ENCODE peak calls at places on chromosomes 6 and 20, in ten cellular contexts. Z is GM19239, P is GOT3, L is uterus, X is M059J, K is coronary artery, M is spleen, E is Right ventricle myocardium superior, F is NB4, N is lower leg skin. I is an unnamed sample.

GRCh38 chr20:14142964-14143627 is 147.8 kb downstream of the MACROD2 start:
- DNase-seq in N (no peak), F (no peak), X (no peak), P (no peak), Z (no peak), K (no peak), E (no peak), M (no peak), L (no peak), I (no peak)

GRCh38 chr20:50027611-50028105 is 44.9 kb downstream of the SNAI1 start:
- DNase-seq in M (no peak), X (peak), N (no peak), Z (no peak), K (peak), E (peak), L (peak), F (no peak), P (peak), I (no peak)

GRCh38 chr6:134984821-134985220 is 34.9 kb upstream of the ALDH8A1 start:
- DNase-seq in Z (no peak), E (no peak), L (no peak), P (no peak), N (no peak), X (peak), K (no peak), F (peak), M (no peak), I (no peak)

GRCh38 chr6:30556714-30556963 is 350 bp upstream of the GNL1 start:
- DNase-seq in F (no peak), Z (peak), X (no peak), L (no peak), E (no peak), N (peak), M (peak), K (peak), P (no peak), I (peak)

GRCh38 chr6:114707081-114707480 is 364.3 kb upstream of the HS3ST5 start:
- DNase-seq in E (no peak), X (no peak), Z (no peak), N (no peak), L (no peak), F (no peak), M (no peak), K (no peak), P (no peak), I (no peak)

GRCh38 chr6:99350573-99350972 is 1.1 kb upstream of the FAXC start:
- DNase-seq in N (no peak), P (no peak), F (no peak), Z (no peak), X (no peak), E (no peak), M (no peak), K (no peak), L (no peak), I (no peak)

GRCh38 chr6:16840291-16840690 is 79.0 kb upstream of the ATXN1 start:
- DNase-seq in L (no peak), E (no peak), F (peak), Z (no peak), K (no peak), N (no peak), X (no peak), P (no peak), M (no peak), I (no peak)

GRCh38 chr6:136284909-136285308 is 4.7 kb downstream of the BCLAF1 start:
- DNase-seq in M (no peak), N (no peak), Z (no peak), F (peak), L (no peak), K (no peak), P (no peak), E (no peak), X (peak), I (no peak)

GRCh38 chr20:53903652-53903987 is 166.8 kb downstream of the BCAS1 start:
- DNase-seq in E (no peak), X (no peak), N (no peak), L (no peak), K (no peak), F (peak), M (no peak), Z (no peak), P (no peak), I (no peak)

GRCh38 chr20:57412347-57413029 is 21.3 kb downstream of the RBM38 start:
- DNase-seq in P (no peak), L (no peak), F (no peak), Z (no peak), M (peak), K (no peak), N (no peak), X (no peak), E (no peak), I (no peak)

GRCh38 chr20:41572010-41572572 is 46.1 kb downstream of the CHD6 start:
- DNase-seq in K (no peak), E (no peak), Z (no peak), X (peak), N (no peak), L (no peak), P (no peak), M (no peak), F (no peak), I (no peak)

GRCh38 chr6:98769546-98769945 is 64.8 kb upstream of the POU3F2 start:
- DNase-seq in N (no peak), L (no peak), K (no peak), X (peak), E (no peak), F (peak), M (no peak), Z (no peak), P (no peak), I (no peak)

GRCh38 chr6:155778336-155778735 is 322.7 kb upstream of the NOX3 start:
- DNase-seq in M (no peak), E (no peak), P (no peak), Z (no peak), X (peak), F (no peak), K (no peak), N (no peak), L (no peak), I (no peak)

GRCh38 chr20:3101737-3102574 is 17.4 kb upstream of the AVP start:
- DNase-seq in K (no peak), Z (no peak), F (peak), M (no peak), L (no peak), N (no peak), E (no peak), X (no peak), P (no peak), I (no peak)

GRCh38 chr6:169237496-169238134 is 16.0 kb downstream of the THBS2 start:
- DNase-seq in P (no peak), K (no peak), M (peak), F (no peak), L (no peak), E (peak), X (no peak), Z (no peak), N (no peak), I (no peak)

GRCh38 chr20:51275816-51276215 is 252.9 kb upstream of the KCNG1 start:
- DNase-seq in K (no peak), X (peak), E (no peak), Z (no peak), P (no peak), F (no peak), M (no peak), N (no peak), L (peak), I (no peak)

GRCh38 chr6:151059612-151060095 is 180.1 kb upstream of the AKAP12 start:
- DNase-seq in P (no peak), N (no peak), K (no peak), M (no peak), X (no peak), E (no peak), F (peak), Z (no peak), L (no peak), I (no peak)

GRCh38 chr20:36091561-36092423 is 62.7 kb upstream of the EPB41L1 start:
- DNase-seq in E (no peak), P (no peak), N (no peak), X (no peak), Z (no peak), M (no peak), F (no peak), K (no peak), L (no peak), I (no peak)

GRCh38 chr6:43833223-43833995 is 63.4 kb downstream of the VEGFA start:
- DNase-seq in P (no peak), L (no peak), X (peak), M (no peak), Z (no peak), E (no peak), F (no peak), K (no peak), N (no peak), I (no peak)

GRCh38 chr6:160261991-160262718 is 3.5 kb upstream of the SLC22A2 start:
- DNase-seq in P (no peak), K (no peak), M (no peak), N (no peak), L (no peak), X (no peak), F (peak), E (no peak), Z (no peak), I (no peak)

GRCh38 chr6:1609662-1610496 is at the start of gene FOXC1:
- DNase-seq in E (peak), M (peak), Z (peak), L (peak), F (peak), K (peak), X (peak), N (peak), P (peak), I (peak)

GRCh38 chr6:16130932-16131387 is 2.1 kb downstream of the MYLIP start:
- DNase-seq in Z (peak), K (no peak), E (no peak), X (peak), L (no peak), M (no peak), P (no peak), N (no peak), F (peak), I (peak)

GRCh38 chr6:15444081-15444731 is 198.3 kb downstream of the JARID2 start:
- DNase-seq in K (no peak), E (no peak), X (no peak), P (no peak), L (no peak), F (no peak), N (no peak), Z (no peak), M (no peak), I (no peak)

GRCh38 chr20:42740191-42740870 is 449.4 kb downstream of the PTPRT start:
- DNase-seq in K (no peak), E (peak), N (peak), F (no peak), L (no peak), X (no peak), Z (no peak), P (no peak), M (no peak), I (no peak)

GRCh38 chr6:19838442-19839236 is 1.5 kb downstream of the ID4 start:
- DNase-seq in F (no peak), P (no peak), E (no peak), K (peak), X (peak), L (peak), N (peak), M (no peak), Z (no peak), I (no peak)

GRCh38 chr20:47278907-47279348 is 77.6 kb downstream of the ZMYND8 start:
- DNase-seq in K (no peak), X (peak), F (no peak), P (no peak), L (no peak), E (no peak), Z (no peak), N (peak), M (no peak), I (no peak)

GRCh38 chr20:7924692-7925091 is 15.6 kb downstream of the HAO1 start:
- DNase-seq in P (no peak), K (no peak), N (no peak), M (no peak), L (no peak), E (no peak), F (peak), X (peak), Z (no peak), I (no peak)

GRCh38 chr6:13404115-13404891 is 76.0 kb upstream of the TBC1D7 start:
- DNase-seq in E (no peak), F (peak), X (peak), Z (no peak), M (no peak), P (no peak), K (peak), L (no peak), N (no peak), I (no peak)

GRCh38 chr6:35311390-35312075 is 13.9 kb downstream of the DEF6 start:
- DNase-seq in L (no peak), F (peak), E (no peak), N (no peak), P (no peak), K (peak), X (no peak), Z (peak), M (peak), I (no peak)

GRCh38 chr6:133623065-133623464 is 265.8 kb upstream of the TCF21 start:
- DNase-seq in N (no peak), P (no peak), L (peak), E (no peak), F (no peak), X (peak), Z (no peak), M (no peak), K (no peak), I (no peak)